ENCODE peak calls at places on chromosomes 5 and 9, in four cellular contexts. M is transverse colon, G is HL-60, X is spleen. H is an unnamed sample.

GRCh38 chr9:114386886-114387677 is 700 bp downstream of the AKNA start:
- DNase-seq in M (peak; percentile 76), G (no peak), X (peak; percentile 89), H (no peak)

GRCh38 chr9:136901516-136902258 is 15.4 kb downstream of the TRAF2 start:
- DNase-seq in M (peak; percentile 79), G (no peak), X (peak; percentile 83), H (peak; percentile 47)

GRCh38 chr9:110575169-110575568 is 4.4 kb downstream of the SVEP1 start:
- DNase-seq in M (no peak), G (no peak), X (no peak), H (peak; percentile 22)

GRCh38 chr9:133535285-133535877 is 877 bp downstream of the ADAMTSL2 start:
- DNase-seq in M (no peak), G (no peak), X (no peak), H (no peak)

GRCh38 chr9:137606005-137606601 is 617 bp downstream of the ARRDC1 start:
- DNase-seq in M (no peak), G (no peak), X (peak; percentile 92), H (no peak)

GRCh38 chr9:129868571-129869486 is 33.6 kb downstream of the USP20 start:
- DNase-seq in M (peak; percentile 68), G (no peak), X (peak; percentile 94), H (no peak)

GRCh38 chr9:106799146-106799545 is 63.8 kb upstream of the ZNF462 start:
- DNase-seq in M (no peak), G (no peak), X (no peak), H (no peak)

GRCh38 chr5:81545911-81546310 is 152.0 kb upstream of the ACOT12 start:
- DNase-seq in M (no peak), G (no peak), X (no peak), H (no peak)

GRCh38 chr9:13083973-13084528 is 195.4 kb downstream of the MPDZ start:
- DNase-seq in M (no peak), G (no peak), X (no peak), H (no peak)

GRCh38 chr5:119168401-119168800 is 97.5 kb downstream of the DMXL1 start:
- DNase-seq in M (no peak), G (no peak), X (no peak), H (no peak)

GRCh38 chr5:88824892-88825781 is 57.8 kb downstream of the MEF2C start:
- DNase-seq in M (no peak), G (no peak), X (no peak), H (no peak)

GRCh38 chr5:28523887-28524637 is 1485.7 kb upstream of the CDH9 start:
- DNase-seq in M (no peak), G (no peak), X (no peak), H (no peak)

GRCh38 chr5:38576442-38576841 is 20.0 kb upstream of the LIFR start:
- DNase-seq in M (no peak), G (no peak), X (no peak), H (peak; percentile 69)

GRCh38 chr5:1150866-1151265 is 39.0 kb upstream of the SLC12A7 start:
- DNase-seq in M (no peak), G (no peak), X (no peak), H (no peak)

GRCh38 chr5:52560366-52560765 is 227.3 kb upstream of the ITGA1 start:
- DNase-seq in M (no peak), G (no peak), X (no peak), H (no peak)

GRCh38 chr9:111274737-111275136 is 55.3 kb downstream of the OR2K2 start:
- DNase-seq in M (no peak), G (no peak), X (no peak), H (no peak)

GRCh38 chr9:12666813-12667212 is 26.4 kb upstream of the TYRP1 start:
- DNase-seq in M (no peak), G (no peak), X (no peak), H (no peak)

GRCh38 chr9:131776036-131776435 is 36.2 kb upstream of the RAPGEF1 start:
- DNase-seq in M (no peak), G (no peak), X (no peak), H (no peak)

GRCh38 chr5:137743031-137743640 is 7.2 kb upstream of the KLHL3 start:
- DNase-seq in M (peak; percentile 41), G (peak; percentile 24), X (no peak), H (peak; percentile 52)

GRCh38 chr5:111254613-111255012 is 30.4 kb downstream of the CAMK4 start:
- DNase-seq in M (no peak), G (no peak), X (no peak), H (no peak)

GRCh38 chr5:59724482-59725392 is 168.8 kb downstream of the PDE4D start:
- DNase-seq in M (peak; percentile 26), G (peak; percentile 16), X (no peak), H (no peak)

GRCh38 chr5:134145779-134146581 is 30.8 kb downstream of the SKP1 start:
- DNase-seq in M (peak; percentile 84), G (peak; percentile 57), X (peak; percentile 91), H (peak; percentile 74)

GRCh38 chr5:141617682-141618029 is 1.1 kb downstream of the DIAPH1 start:
- DNase-seq in M (no peak), G (no peak), X (no peak), H (no peak)

DNA sequence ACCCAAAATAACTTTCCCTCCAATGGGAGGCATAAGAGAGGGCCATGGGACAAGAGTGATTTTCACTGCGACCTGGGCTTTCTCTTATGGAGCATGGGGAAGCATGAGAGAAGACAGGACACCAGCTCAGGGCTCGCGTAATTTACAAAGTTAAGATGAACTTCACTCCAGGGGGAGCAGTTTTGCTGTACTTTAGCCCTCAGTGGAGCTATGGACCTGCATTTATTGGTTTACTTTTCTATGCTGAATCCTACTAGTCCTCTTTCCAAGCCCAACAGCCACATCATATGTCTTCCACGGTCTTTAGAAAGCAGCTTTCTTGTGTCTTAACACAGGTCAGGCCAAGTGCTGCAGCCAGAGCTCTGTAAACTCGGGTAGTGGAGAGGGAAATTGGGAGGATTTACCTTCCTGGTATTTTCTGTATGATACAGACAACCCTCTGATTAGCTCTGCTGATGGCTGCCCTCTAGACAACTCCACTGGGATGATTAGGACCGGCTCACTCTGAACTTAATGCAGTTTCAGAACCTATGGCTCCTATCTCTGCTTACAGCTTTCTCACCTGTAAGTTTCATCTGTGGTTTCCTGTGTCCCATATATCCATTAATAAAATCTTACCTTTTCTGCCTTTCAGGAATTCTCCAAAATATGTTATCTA is 581.0 kb upstream of the RORB start:
- DNase-seq in M (no peak), G (no peak), X (no peak), H (no peak)
- TF ChIP-seq CTCF in M (no peak), G (no peak), X (no peak), H (no peak)

GRCh38 chr9:21927752-21928151 is 66.4 kb downstream of the CDKN2A start:
- DNase-seq in M (no peak), G (no peak), X (no peak), H (no peak)

GRCh38 chr9:21919377-21920362 is 74.5 kb downstream of the CDKN2A start:
- DNase-seq in M (no peak), G (peak; percentile 42), X (no peak), H (no peak)

DNA sequence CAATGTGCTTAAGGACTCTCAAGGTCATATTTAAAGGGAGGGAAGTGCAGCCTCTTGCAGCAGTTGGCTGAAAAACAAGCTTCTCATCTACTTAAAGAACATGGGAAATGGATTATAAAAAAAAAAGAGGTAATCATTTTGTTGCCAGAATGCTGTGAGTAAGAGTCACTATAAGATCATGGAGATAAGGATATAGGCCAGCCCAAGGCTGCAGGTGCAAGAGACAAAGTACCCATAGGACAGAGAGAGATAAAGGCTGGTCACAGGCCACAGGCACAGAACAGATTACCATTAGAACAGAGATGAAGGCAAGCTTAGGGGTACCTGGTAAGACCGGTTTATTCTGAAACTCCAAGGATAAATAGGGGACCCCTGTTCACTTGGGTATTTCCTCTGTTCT is 70.5 kb downstream of the CDKN2A start:
- DNase-seq in M (no peak), G (no peak), X (no peak), H (no peak)
- TF ChIP-seq POLR2AphosphoS5 in M (no peak), G (no peak), X (no peak), H (no peak)

GRCh38 chr9:693460-694390 is 147.8 kb upstream of the DMRT1 start:
- DNase-seq in M (peak; percentile 32), G (no peak), X (no peak), H (peak; percentile 61)

GRCh38 chr9:695252-695651 is 146.2 kb upstream of the DMRT1 start:
- DNase-seq in M (no peak), G (no peak), X (no peak), H (no peak)

GRCh38 chr9:692636-693459 is 148.6 kb upstream of the DMRT1 start:
- DNase-seq in M (no peak), G (no peak), X (no peak), H (no peak)

GRCh38 chr9:696332-697090 is 145.0 kb upstream of the DMRT1 start:
- DNase-seq in M (no peak), G (no peak), X (no peak), H (peak; percentile 32)

DNA sequence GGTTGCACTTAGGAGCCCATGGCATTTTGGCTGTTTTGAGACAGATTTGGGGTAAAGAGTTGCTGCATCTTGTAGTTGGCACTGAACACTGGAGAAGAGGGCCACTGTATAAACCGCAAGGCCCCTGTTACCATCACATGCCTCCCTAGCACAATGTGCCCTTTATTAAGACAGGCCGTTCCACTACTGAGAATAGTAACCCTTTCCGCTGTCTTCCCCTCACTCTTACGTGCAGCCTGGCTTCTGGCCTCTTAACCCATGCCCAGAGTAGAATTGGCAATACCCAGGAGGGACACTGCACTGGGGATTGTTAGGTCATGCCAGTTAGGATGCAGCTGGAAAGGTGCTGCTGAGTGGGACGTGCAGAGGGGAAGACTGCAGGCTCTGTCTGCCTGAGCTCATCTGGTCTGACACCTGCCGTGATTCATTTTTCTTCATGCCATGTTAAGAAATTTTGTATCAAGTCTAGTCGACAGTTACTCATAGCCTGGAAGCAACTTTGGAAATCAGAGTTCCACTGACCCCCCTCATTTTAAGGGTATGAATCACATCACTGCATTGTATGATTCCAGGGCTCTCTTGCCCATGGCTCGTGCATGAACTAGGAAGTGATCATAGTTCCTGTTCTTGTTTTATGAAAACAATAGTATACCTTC is 146.9 kb upstream of the DMRT1 start:
- DNase-seq in M (no peak), G (no peak), X (no peak), H (no peak)
- H3K4me3 ChIP-seq in M (peak overlapping the region; percentile 7), G (no peak overlapping the region), X (no peak overlapping the region), H (no peak overlapping the region)

GRCh38 chr9:92455217-92455616 is 27.1 kb downstream of the ASPN start:
- DNase-seq in M (no peak), G (no peak), X (no peak), H (no peak)
- TF ChIP-seq CTCF in M (no peak), G (peak; percentile 9), X (no peak), H (no peak)